ENCODE peak calls at places on chromosome 12, in seven cellular contexts. B is IMR-90, I is fibroblast of the aortic adventitia, T is astrocyte of the cerebellum, X is GM03348, Z is ovary, O is substantia nigra. Q is an unnamed sample.

GRCh38 chr12:93448796-93449195 is 7.0 kb upstream of the UBE2N start:
- DNase-seq in I (no peak), O (no peak), T (no peak), X (no peak), B (no peak), Z (no peak), Q (no peak)

GRCh38 chr12:3896851-3897351 is 23.7 kb upstream of the PARP11 start:
- DNase-seq in T (no peak), O (no peak), Z (no peak), B (no peak), X (no peak), I (no peak), Q (peak; percentile 22)

GRCh38 chr12:4280351-4281163 is 7.0 kb downstream of the CCND2 start:
- DNase-seq in T (no peak), X (no peak), Z (peak; percentile 48), I (no peak), B (no peak), O (no peak), Q (no peak)

GRCh38 chr12:85866929-85867776 is 6.9 kb upstream of the NTS start:
- DNase-seq in T (peak; percentile 67), B (peak; percentile 61), O (no peak), X (peak; percentile 67), I (peak; percentile 87), Z (no peak), Q (peak; percentile 71)

GRCh38 chr12:81340910-81341309 is 263.0 kb downstream of the ACSS3 start:
- DNase-seq in I (no peak), X (no peak), B (no peak), Z (no peak), T (no peak), O (no peak), Q (no peak)

GRCh38 chr12:21276826-21277225 is 57.9 kb downstream of the SLCO1A2 start:
- DNase-seq in I (no peak), O (no peak), T (no peak), X (no peak), Z (no peak), B (no peak), Q (no peak)

GRCh38 chr12:102522768-102523167 is 42.4 kb upstream of the IGF1 start:
- DNase-seq in T (no peak), B (no peak), I (no peak), O (no peak), X (no peak), Z (no peak), Q (no peak)

GRCh38 chr12:1367731-1368285 is 226.6 kb downstream of the FBXL14 start:
- DNase-seq in X (no peak), I (no peak), Z (no peak), O (no peak), T (no peak), B (no peak), Q (peak; percentile 55)

GRCh38 chr12:104472748-104473147 is 16.0 kb downstream of the CHST11 start:
- DNase-seq in T (no peak), O (no peak), X (no peak), B (no peak), Z (no peak), I (no peak), Q (no peak)

GRCh38 chr12:67068773-67069450 is 200.2 kb upstream of the CAND1 start:
- DNase-seq in O (no peak), Z (peak; percentile 33), X (peak; percentile 69), I (peak; percentile 13), B (peak; percentile 7), T (peak; percentile 6), Q (peak; percentile 56)

GRCh38 chr12:92208613-92209121 is 63.0 kb upstream of the BTG1 start:
- DNase-seq in X (peak; percentile 52), B (peak; percentile 31), T (no peak), Z (no peak), O (no peak), I (peak; percentile 60), Q (peak; percentile 72)

GRCh38 chr12:13183621-13184020 is 12.9 kb upstream of the EMP1 start:
- DNase-seq in Z (no peak), I (peak; percentile 51), T (no peak), B (peak; percentile 46), O (no peak), X (no peak), Q (peak; percentile 65)

GRCh38 chr12:82740129-82741000 is 53.7 kb downstream of the TMTC2 start:
- DNase-seq in I (peak; percentile 80), O (no peak), X (peak; percentile 69), B (peak; percentile 12), Z (no peak), T (peak; percentile 88), Q (peak; percentile 83)

GRCh38 chr12:132625731-132626430 is 7.3 kb downstream of the P2RX2 start:
- DNase-seq in X (no peak), T (no peak), I (no peak), B (no peak), Z (no peak), O (no peak), Q (no peak)

GRCh38 chr12:48296586-48297396 is 53.9 kb downstream of the ZNF641 start:
- DNase-seq in Z (peak; percentile 76), T (peak; percentile 53), I (peak; percentile 66), O (peak; percentile 70), B (peak; percentile 55), X (peak; percentile 78), Q (peak; percentile 82)

GRCh38 chr12:15757553-15758255 is 31.5 kb downstream of the EPS8 start:
- DNase-seq in O (no peak), X (peak; percentile 59), Z (no peak), B (peak; percentile 92), I (peak; percentile 80), T (no peak), Q (peak; percentile 98)

GRCh38 chr12:116933101-116933500 is 22.4 kb downstream of the FBXW8 start:
- DNase-seq in Z (no peak), B (peak; percentile 48), I (peak; percentile 58), X (no peak), T (no peak), O (no peak), Q (no peak)

GRCh38 chr12:88834226-88834625 is 254.0 kb upstream of the KITLG start:
- DNase-seq in B (peak; percentile 50), Z (no peak), O (no peak), I (no peak), X (no peak), T (no peak), Q (peak; percentile 60)

GRCh38 chr12:79698966-79699365 is 8.2 kb upstream of the PAWR start:
- DNase-seq in B (no peak), X (no peak), I (no peak), O (no peak), Z (no peak), T (no peak), Q (no peak)

GRCh38 chr12:18502422-18502821 is 235.4 kb downstream of the PLCZ1 start:
- DNase-seq in T (no peak), Z (no peak), I (no peak), X (no peak), B (no peak), O (no peak), Q (no peak)

GRCh38 chr12:63964301-63964700 is 119.8 kb downstream of the SRGAP1 start:
- DNase-seq in O (no peak), T (no peak), X (no peak), Z (no peak), I (no peak), B (no peak), Q (no peak)

GRCh38 chr12:99627459-99627858 is 20.1 kb upstream of the GARIN6 start:
- DNase-seq in T (no peak), B (no peak), I (no peak), Z (no peak), X (no peak), O (no peak), Q (no peak)

GRCh38 chr12:90729741-90730140 is 225.2 kb downstream of the CCER1 start:
- DNase-seq in B (peak; percentile 4), Z (no peak), T (no peak), X (no peak), I (peak; percentile 58), O (no peak), Q (peak; percentile 19)

GRCh38 chr12:124479680-124480468 is 87.5 kb downstream of the NCOR2 start:
- DNase-seq in I (no peak), X (no peak), Z (no peak), T (no peak), O (peak; percentile 18), B (no peak), Q (no peak)

Q was measured in GM23248.